ENCODE peak calls at places on chromosomes 11 and 22, in seven cellular contexts. N, B, J, I, Z, Y and M are unnamed samples.

GRCh38 chr11:122516686-122517085 is 138.8 kb upstream of the UBASH3B start:
- DNase-seq in B (no peak), Z (no peak), Y (no peak), I (no peak), N (no peak), J (no peak), M (no peak)

GRCh38 chr11:16204261-16204660 is 152.1 kb downstream of the SOX6 start:
- DNase-seq in J (no peak), Z (no peak), Y (no peak), N (no peak), I (no peak), B (no peak), M (no peak)

GRCh38 chr11:69009441-69010211 is 3.4 kb downstream of the MRGPRF start:
- DNase-seq in Y (no peak), I (no peak), Z (no peak), B (peak), J (peak), N (peak), M (no peak)

GRCh38 chr11:109984634-109985289 is 108.4 kb upstream of the ZC3H12C start:
- DNase-seq in N (no peak), Y (no peak), B (no peak), I (no peak), Z (no peak), J (no peak), M (no peak)

GRCh38 chr11:69398529-69399492 is 82.7 kb upstream of the LINC01488 start:
- DNase-seq in Z (no peak), J (peak), I (peak), B (peak), N (peak), Y (no peak), M (peak)

GRCh38 chr11:15289718-15290117 is 175.0 kb downstream of the INSC start:
- DNase-seq in I (peak), B (no peak), Z (no peak), J (no peak), N (no peak), Y (no peak), M (no peak)

GRCh38 chr22:49968313-49968830 is 7.8 kb downstream of the PIM3 start:
- DNase-seq in Z (peak), N (peak), J (peak), I (peak), B (peak), Y (peak), M (no peak)

GRCh38 chr11:34640050-34640971 is 19.4 kb downstream of the EHF start:
- DNase-seq in N (peak), I (peak), Y (no peak), J (no peak), Z (no peak), B (peak), M (peak)

GRCh38 chr11:124970925-124971324 is 16.9 kb downstream of the CCDC15 start:
- DNase-seq in J (no peak), Y (no peak), I (no peak), N (no peak), B (no peak), Z (no peak), M (peak)

GRCh38 chr11:122642971-122643370 is 12.6 kb upstream of the UBASH3B start:
- DNase-seq in N (no peak), Y (no peak), J (no peak), I (no peak), Z (no peak), B (no peak), M (no peak)

GRCh38 chr11:27315816-27316215 is 47.2 kb downstream of the CCDC34 start:
- DNase-seq in N (no peak), Z (no peak), I (no peak), J (no peak), B (no peak), Y (no peak), M (no peak)

GRCh38 chr22:45308624-45309421 is 911 bp upstream of the FAM118A start:
- DNase-seq in J (peak), I (no peak), Z (no peak), B (no peak), Y (no peak), N (peak), M (no peak)

GRCh38 chr11:76787911-76788596 is 4.9 kb downstream of the TSKU start:
- DNase-seq in Z (no peak), B (peak), N (no peak), Y (no peak), J (peak), I (peak), M (peak)

GRCh38 chr11:108097179-108097578 is 24.2 kb upstream of the ACAT1 start:
- DNase-seq in Z (no peak), B (no peak), J (no peak), I (no peak), Y (no peak), N (no peak), M (no peak)

GRCh38 chr11:108092134-108092533 is 29.2 kb upstream of the ACAT1 start:
- DNase-seq in Y (no peak), B (no peak), J (no peak), I (no peak), Z (no peak), N (no peak), M (no peak)

GRCh38 chr11:108093128-108093904 is 28.1 kb upstream of the ACAT1 start:
- DNase-seq in N (no peak), Z (no peak), I (no peak), J (no peak), B (no peak), Y (no peak), M (no peak)
- H3K27ac ChIP-seq in N (no peak), Z (no peak), I (no peak), J (no peak), B (no peak), Y (no peak), M (no peak)

DNA sequence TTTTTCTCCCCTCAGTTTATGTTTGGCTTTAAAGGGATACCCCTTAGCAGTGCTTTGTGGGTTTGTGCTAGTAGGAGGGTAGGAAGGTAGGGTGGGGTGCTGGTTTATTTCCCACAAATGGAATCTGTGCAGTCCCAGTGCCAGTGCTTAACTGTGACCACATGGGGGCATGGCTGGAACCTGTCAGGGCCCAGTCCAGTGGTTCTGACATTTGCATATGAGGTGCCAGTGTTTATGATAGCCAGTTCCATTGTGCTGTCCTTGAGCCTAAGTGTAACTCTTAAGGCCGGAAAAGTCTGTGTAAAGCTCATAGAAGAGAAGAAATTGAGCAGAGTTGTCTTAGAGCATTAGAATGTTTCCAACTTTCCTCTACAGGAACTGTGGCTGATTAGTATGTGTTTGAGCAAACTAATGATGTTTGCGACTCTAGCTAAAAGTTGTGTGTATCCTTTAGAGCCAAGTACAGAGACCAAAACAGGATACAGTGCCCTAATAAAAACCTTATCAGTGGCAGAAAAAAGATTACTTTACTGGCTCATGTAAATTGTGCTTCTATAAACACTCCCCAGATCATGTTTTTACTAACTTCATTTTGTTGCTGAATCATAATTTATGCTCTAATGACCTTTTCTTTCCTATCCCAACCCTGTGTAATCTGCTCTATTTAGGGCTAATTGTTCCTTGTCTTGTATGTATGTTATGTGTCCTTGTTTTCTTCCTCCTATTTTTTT is 38.1 kb downstream of the DIXDC1 start:
- DNase-seq in I (peak), B (no peak), J (no peak), N (no peak), Y (no peak), Z (no peak), M (no peak)
- TF ChIP-seq CTCF in I (no peak), B (no peak), J (no peak), N (peak), Y (no peak), Z (peak), M (no peak)

GRCh38 chr11:79019981-79020380 is 420.8 kb downstream of the TENM4 start:
- DNase-seq in N (no peak), J (no peak), I (no peak), Z (no peak), B (no peak), Y (no peak), M (no peak)

GRCh38 chr11:79018371-79018849 is 422.4 kb downstream of the TENM4 start:
- DNase-seq in J (no peak), I (no peak), B (no peak), Y (no peak), Z (no peak), N (no peak), M (no peak)

GRCh38 chr11:79013509-79013908 is 427.3 kb downstream of the TENM4 start:
- DNase-seq in I (no peak), Y (no peak), B (no peak), N (no peak), Z (no peak), J (no peak), M (no peak)

GRCh38 chr11:79021601-79022000 is 419.2 kb downstream of the TENM4 start:
- DNase-seq in J (no peak), B (no peak), I (no peak), Z (no peak), Y (no peak), N (no peak), M (no peak)

DNA sequence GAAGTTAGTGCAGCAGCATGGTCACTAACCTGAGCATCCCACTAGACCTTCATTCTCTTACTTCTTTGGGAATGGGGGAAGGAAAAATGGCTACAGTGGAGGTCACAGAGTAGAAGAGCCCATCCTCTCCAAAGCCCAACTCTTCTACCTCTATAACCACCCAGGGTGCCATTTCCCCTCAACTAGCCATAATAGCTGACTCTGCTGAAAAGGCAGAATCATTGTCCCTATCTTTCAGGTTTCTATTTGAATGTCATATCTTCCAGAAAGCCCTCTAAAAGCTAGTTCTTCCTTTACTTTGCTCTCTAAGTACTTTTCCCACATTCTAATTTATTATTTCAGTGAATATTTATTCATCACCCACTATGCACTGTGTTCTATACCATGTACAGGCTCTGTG is 421.6 kb downstream of the TENM4 start:
- DNase-seq in B (no peak), N (no peak), Z (no peak), Y (no peak), J (no peak), I (no peak), M (no peak)
- H3K27ac ChIP-seq in B (no peak), N (no peak), Z (no peak), Y (no peak), J (no peak), I (no peak), M (no peak)

GRCh38 chr22:35549338-35549737 is 8.7 kb downstream of the RASD2 start:
- DNase-seq in Z (no peak), I (no peak), J (no peak), B (no peak), Y (no peak), N (no peak), M (no peak)

GRCh38 chr22:35548762-35549106 is 8.1 kb downstream of the RASD2 start:
- DNase-seq in I (no peak), J (no peak), N (no peak), Z (no peak), B (no peak), Y (no peak), M (no peak)

GRCh38 chr22:35546886-35547285 is 6.3 kb downstream of the RASD2 start:
- DNase-seq in I (no peak), J (no peak), Y (no peak), N (no peak), Z (no peak), B (no peak), M (no peak)

GRCh38 chr22:35544810-35545209 is 4.2 kb downstream of the RASD2 start:
- DNase-seq in B (no peak), J (no peak), I (no peak), N (no peak), Z (no peak), Y (no peak), M (no peak)

GRCh38 chr22:35547993-35548761 is 7.5 kb downstream of the RASD2 start:
- DNase-seq in J (no peak), Y (no peak), I (no peak), B (no peak), N (no peak), Z (no peak), M (no peak)
- TF ChIP-seq CTCF in J (no peak), Y (no peak), I (no peak), B (no peak), N (no peak), Z (no peak), M (no peak)